ENCODE peak calls at places on chromosomes 7 and 10, in six cellular contexts. One of them, this sample, is unnamed.

GRCh38 chr10:87551324-87551723 is 46.6 kb downstream of the MINPP1 start:
- DNase-seq in RWPE2: no peak
- DNase-seq in CD8-positive, alpha-beta T cell: no peak
- DNase-seq in breast epithelium: no peak
- DNase-seq in AG04450: no peak
- DNase-seq in esophagus squamous epithelium: no peak
- DNase-seq in this sample: no peak

GRCh38 chr10:69316313-69317059 is 38.2 kb downstream of the HK1 start:
- DNase-seq in RWPE2: no peak
- DNase-seq in CD8-positive, alpha-beta T cell: no peak
- DNase-seq in breast epithelium: no peak
- DNase-seq in AG04450: no peak
- DNase-seq in esophagus squamous epithelium: no peak
- DNase-seq in this sample: no peak

GRCh38 chr10:18140149-18140956 is at the start of gene CACNB2:
- DNase-seq in RWPE2: peak; percentile 69
- DNase-seq in CD8-positive, alpha-beta T cell: no peak
- DNase-seq in breast epithelium: no peak
- DNase-seq in AG04450: no peak
- DNase-seq in esophagus squamous epithelium: no peak
- DNase-seq in this sample: no peak

GRCh38 chr7:122310119-122311021 is 5.8 kb upstream of the FEZF1 start:
- DNase-seq in RWPE2: no peak
- DNase-seq in CD8-positive, alpha-beta T cell: no peak
- DNase-seq in breast epithelium: no peak
- DNase-seq in AG04450: no peak
- DNase-seq in esophagus squamous epithelium: no peak
- DNase-seq in this sample: no peak

GRCh38 chr10:71233491-71233892 is 21.1 kb downstream of the UNC5B start:
- DNase-seq in RWPE2: no peak
- DNase-seq in CD8-positive, alpha-beta T cell: no peak
- DNase-seq in breast epithelium: no peak
- DNase-seq in AG04450: no peak
- DNase-seq in esophagus squamous epithelium: no peak
- DNase-seq in this sample: no peak

GRCh38 chr10:4370376-4370775 is 455.6 kb upstream of the AKR1E2 start:
- DNase-seq in RWPE2: no peak
- DNase-seq in CD8-positive, alpha-beta T cell: no peak
- DNase-seq in breast epithelium: no peak
- DNase-seq in AG04450: no peak
- DNase-seq in esophagus squamous epithelium: no peak
- DNase-seq in this sample: no peak

GRCh38 chr7:69903410-69903809 is 305.1 kb downstream of the AUTS2 start:
- DNase-seq in RWPE2: no peak
- DNase-seq in CD8-positive, alpha-beta T cell: no peak
- DNase-seq in breast epithelium: no peak
- DNase-seq in AG04450: no peak
- DNase-seq in esophagus squamous epithelium: no peak
- DNase-seq in this sample: no peak

GRCh38 chr7:20744913-20745587 is 41.6 kb downstream of the SP8 start:
- DNase-seq in RWPE2: no peak
- DNase-seq in CD8-positive, alpha-beta T cell: no peak
- DNase-seq in breast epithelium: no peak
- DNase-seq in AG04450: no peak
- DNase-seq in esophagus squamous epithelium: no peak
- DNase-seq in this sample: no peak

GRCh38 chr10:24355289-24355688 is 146.4 kb downstream of the KIAA1217 start:
- DNase-seq in RWPE2: no peak
- DNase-seq in CD8-positive, alpha-beta T cell: no peak
- DNase-seq in breast epithelium: no peak
- DNase-seq in AG04450: no peak
- DNase-seq in esophagus squamous epithelium: no peak
- DNase-seq in this sample: no peak

GRCh38 chr7:84372155-84372621 is 177.6 kb upstream of the SEMA3A start:
- DNase-seq in RWPE2: peak; percentile 48
- DNase-seq in CD8-positive, alpha-beta T cell: no peak
- DNase-seq in breast epithelium: no peak
- DNase-seq in AG04450: peak; percentile 83
- DNase-seq in esophagus squamous epithelium: no peak
- DNase-seq in this sample: no peak

GRCh38 chr10:43218206-43218950 is 48.5 kb downstream of the RASGEF1A start:
- DNase-seq in RWPE2: no peak
- DNase-seq in CD8-positive, alpha-beta T cell: no peak
- DNase-seq in breast epithelium: peak; percentile 85
- DNase-seq in AG04450: no peak
- DNase-seq in esophagus squamous epithelium: no peak
- DNase-seq in this sample: no peak

GRCh38 chr10:43192824-43193223 is 54.6 kb downstream of the CSGALNACT2 start:
- DNase-seq in RWPE2: no peak
- DNase-seq in CD8-positive, alpha-beta T cell: no peak
- DNase-seq in breast epithelium: no peak
- DNase-seq in AG04450: no peak
- DNase-seq in esophagus squamous epithelium: no peak
- DNase-seq in this sample: no peak

GRCh38 chr7:155277385-155277994 is 20.2 kb upstream of the INSIG1 start:
- DNase-seq in RWPE2: no peak
- DNase-seq in CD8-positive, alpha-beta T cell: no peak
- DNase-seq in breast epithelium: no peak
- DNase-seq in AG04450: no peak
- DNase-seq in esophagus squamous epithelium: no peak
- DNase-seq in this sample: no peak
- H3K9me3 ChIP-seq in RWPE2: no peaks in the 10 kb centered on the region
- H3K9me3 ChIP-seq in CD8-positive, alpha-beta T cell: no peaks in the 10 kb centered on the region
- H3K9me3 ChIP-seq in breast epithelium: no peaks in the 10 kb centered on the region
- H3K9me3 ChIP-seq in AG04450: no peaks in the 10 kb centered on the region
- H3K9me3 ChIP-seq in esophagus squamous epithelium: no peaks in the 10 kb centered on the region
- H3K9me3 ChIP-seq in this sample: no peaks in the 10 kb centered on the region

GRCh38 chr7:43666938-43667337 is 62.4 kb downstream of the COA1 start:
- DNase-seq in RWPE2: no peak
- DNase-seq in CD8-positive, alpha-beta T cell: no peak
- DNase-seq in breast epithelium: no peak
- DNase-seq in AG04450: no peak
- DNase-seq in esophagus squamous epithelium: no peak
- DNase-seq in this sample: no peak
- H3K9me3 ChIP-seq in RWPE2: peaks cover 5% of the 10 kb centered on the region
- H3K9me3 ChIP-seq in CD8-positive, alpha-beta T cell: no peaks in the 10 kb centered on the region
- H3K9me3 ChIP-seq in breast epithelium: no peaks in the 10 kb centered on the region
- H3K9me3 ChIP-seq in AG04450: no peaks in the 10 kb centered on the region
- H3K9me3 ChIP-seq in esophagus squamous epithelium: no peaks in the 10 kb centered on the region
- H3K9me3 ChIP-seq in this sample: no peaks in the 10 kb centered on the region

GRCh38 chr10:130300608-130301025 is 164.4 kb downstream of the GLRX3 start:
- DNase-seq in RWPE2: no peak
- DNase-seq in CD8-positive, alpha-beta T cell: peak; percentile 52
- DNase-seq in breast epithelium: no peak
- DNase-seq in AG04450: no peak
- DNase-seq in esophagus squamous epithelium: no peak
- DNase-seq in this sample: no peak
- H3K9me3 ChIP-seq in RWPE2: peaks cover 6% of the 10 kb centered on the region
- H3K9me3 ChIP-seq in CD8-positive, alpha-beta T cell: peaks cover 4% of the 10 kb centered on the region
- H3K9me3 ChIP-seq in breast epithelium: peaks cover 39% of the 10 kb centered on the region
- H3K9me3 ChIP-seq in AG04450: peaks cover 51% of the 10 kb centered on the region
- H3K9me3 ChIP-seq in esophagus squamous epithelium: peaks cover 70% of the 10 kb centered on the region
- H3K9me3 ChIP-seq in this sample: no peaks in the 10 kb centered on the region

DNA sequence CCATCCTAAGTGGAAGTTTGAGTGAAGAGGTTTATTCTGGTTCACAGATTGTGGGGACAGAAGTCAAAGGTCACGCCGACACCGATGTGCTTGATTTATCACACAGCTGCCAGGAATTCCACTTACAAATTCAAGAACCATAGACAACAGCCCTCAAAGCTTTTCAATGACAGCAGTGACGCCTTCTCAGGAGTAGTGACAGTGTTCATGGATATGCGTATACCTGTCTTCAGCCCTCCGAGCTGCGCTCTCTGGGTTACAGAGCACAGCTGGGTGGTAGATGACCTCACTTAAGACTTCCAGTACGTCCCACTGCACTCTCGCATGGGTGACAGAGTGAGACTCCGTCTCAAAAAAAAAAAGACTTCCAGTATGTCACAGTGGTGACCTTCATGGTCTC is 108.6 kb downstream of the TCERG1L start:
- DNase-seq in RWPE2: no peak
- DNase-seq in CD8-positive, alpha-beta T cell: no peak
- DNase-seq in breast epithelium: no peak
- DNase-seq in AG04450: no peak
- DNase-seq in esophagus squamous epithelium: no peak
- DNase-seq in this sample: no peak
- H3K9me3 ChIP-seq in RWPE2: no peaks in the 10 kb centered on the region
- H3K9me3 ChIP-seq in CD8-positive, alpha-beta T cell: no peaks in the 10 kb centered on the region
- H3K9me3 ChIP-seq in breast epithelium: no peaks in the 10 kb centered on the region
- H3K9me3 ChIP-seq in AG04450: peaks cover 87% of the 10 kb centered on the region
- H3K9me3 ChIP-seq in esophagus squamous epithelium: no peaks in the 10 kb centered on the region
- H3K9me3 ChIP-seq in this sample: no peaks in the 10 kb centered on the region

DNA sequence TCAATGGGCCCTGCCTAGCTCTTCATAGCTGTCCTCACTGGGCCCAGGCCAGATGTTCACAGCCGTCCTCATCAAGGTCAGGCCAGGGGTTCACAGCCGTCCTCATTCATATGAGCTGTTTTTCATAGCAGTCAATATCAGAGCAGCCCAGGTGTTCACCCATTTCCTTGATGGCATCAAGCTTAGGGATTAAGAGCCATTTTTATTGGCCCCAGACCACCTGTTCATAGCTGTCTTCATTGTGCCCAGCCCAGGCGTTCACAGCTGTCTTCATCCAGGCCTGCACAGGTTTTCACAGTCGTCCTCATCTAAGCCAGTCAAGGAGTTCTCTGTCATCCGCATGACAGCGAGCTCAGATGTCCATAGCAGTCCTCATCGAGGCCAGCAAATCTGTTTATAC is 9.4 kb downstream of the FRG2B start:
- DNase-seq in RWPE2: no peak
- DNase-seq in CD8-positive, alpha-beta T cell: no peak
- DNase-seq in breast epithelium: no peak
- DNase-seq in AG04450: no peak
- DNase-seq in esophagus squamous epithelium: no peak
- DNase-seq in this sample: no peak
- H3K9me3 ChIP-seq in RWPE2: no peaks in the 10 kb centered on the region
- H3K9me3 ChIP-seq in CD8-positive, alpha-beta T cell: no peaks in the 10 kb centered on the region
- H3K9me3 ChIP-seq in breast epithelium: no peaks in the 10 kb centered on the region
- H3K9me3 ChIP-seq in AG04450: peaks cover 56% of the 10 kb centered on the region
- H3K9me3 ChIP-seq in esophagus squamous epithelium: no peaks in the 10 kb centered on the region
- H3K9me3 ChIP-seq in this sample: no peaks in the 10 kb centered on the region

DNA sequence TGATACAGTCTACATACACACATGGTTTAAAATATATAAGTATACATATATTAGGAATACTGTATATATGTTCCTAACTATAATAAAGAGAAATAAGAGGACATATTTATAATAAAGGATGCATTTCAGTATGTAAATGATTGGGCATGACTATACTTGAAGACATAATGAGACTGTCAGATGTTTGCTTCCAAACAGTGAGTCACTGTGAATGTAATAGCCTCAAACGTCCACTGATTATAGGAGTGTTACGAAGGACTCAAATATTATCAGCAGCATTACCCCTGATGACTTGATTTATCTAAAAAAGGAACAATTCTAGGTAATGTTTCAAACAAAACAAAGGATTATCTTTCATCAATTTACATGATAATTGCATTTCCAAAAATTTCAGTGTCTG is 39.9 kb upstream of the NRBF2 start:
- DNase-seq in RWPE2: no peak
- DNase-seq in CD8-positive, alpha-beta T cell: no peak
- DNase-seq in breast epithelium: no peak
- DNase-seq in AG04450: no peak
- DNase-seq in esophagus squamous epithelium: no peak
- DNase-seq in this sample: no peak
- H3K9me3 ChIP-seq in RWPE2: no peaks in the 10 kb centered on the region
- H3K9me3 ChIP-seq in CD8-positive, alpha-beta T cell: no peaks in the 10 kb centered on the region
- H3K9me3 ChIP-seq in breast epithelium: no peaks in the 10 kb centered on the region
- H3K9me3 ChIP-seq in AG04450: no peaks in the 10 kb centered on the region
- H3K9me3 ChIP-seq in esophagus squamous epithelium: no peaks in the 10 kb centered on the region
- H3K9me3 ChIP-seq in this sample: no peaks in the 10 kb centered on the region

DNA sequence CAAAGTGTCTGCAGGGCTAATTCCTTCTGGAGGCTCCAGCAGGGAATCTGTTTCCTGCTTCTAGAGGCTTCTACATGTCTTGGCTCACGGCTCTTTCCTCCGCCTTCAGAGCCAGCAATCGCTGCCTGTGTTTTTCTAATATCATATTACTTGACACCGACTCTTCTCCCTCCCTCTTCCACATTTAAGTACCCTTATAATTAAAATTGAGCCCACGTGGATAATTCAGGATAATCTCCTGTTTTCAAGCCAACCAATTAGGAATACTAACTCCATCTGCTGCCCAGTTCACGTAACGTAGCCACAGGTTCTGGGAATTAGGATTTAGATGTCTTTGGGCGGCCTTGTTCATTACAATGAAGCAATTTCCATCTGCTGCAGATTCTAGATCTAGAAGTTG is 372.2 kb downstream of the DPP6 start:
- DNase-seq in RWPE2: no peak
- DNase-seq in CD8-positive, alpha-beta T cell: no peak
- DNase-seq in breast epithelium: no peak
- DNase-seq in AG04450: no peak
- DNase-seq in esophagus squamous epithelium: no peak
- DNase-seq in this sample: no peak
- H3K9me3 ChIP-seq in RWPE2: peaks cover 2% of the 10 kb centered on the region
- H3K9me3 ChIP-seq in CD8-positive, alpha-beta T cell: no peaks in the 10 kb centered on the region
- H3K9me3 ChIP-seq in breast epithelium: no peaks in the 10 kb centered on the region
- H3K9me3 ChIP-seq in AG04450: peaks cover 10% of the 10 kb centered on the region
- H3K9me3 ChIP-seq in esophagus squamous epithelium: no peaks in the 10 kb centered on the region
- H3K9me3 ChIP-seq in this sample: no peaks in the 10 kb centered on the region

DNA sequence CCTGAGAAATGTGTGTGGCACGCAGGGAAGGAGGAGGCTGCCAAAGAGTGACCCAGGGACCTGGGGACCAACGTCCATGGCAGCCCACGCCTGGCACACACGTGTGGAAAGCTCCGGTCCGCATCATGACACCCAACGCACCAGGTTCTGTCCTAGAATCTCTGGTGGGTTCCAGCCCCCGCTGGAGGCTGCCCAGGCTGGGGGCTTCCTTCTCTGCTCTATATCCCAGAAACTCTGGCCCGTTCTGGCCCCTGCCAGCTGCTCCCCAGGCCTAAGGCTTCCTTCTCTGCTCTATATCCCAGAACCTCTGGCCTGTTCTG is 261.8 kb downstream of the ELFN1 start:
- DNase-seq in RWPE2: no peak
- DNase-seq in CD8-positive, alpha-beta T cell: no peak
- DNase-seq in breast epithelium: no peak
- DNase-seq in AG04450: no peak
- DNase-seq in esophagus squamous epithelium: no peak
- DNase-seq in this sample: no peak
- H3K9me3 ChIP-seq in RWPE2: no peaks in the 10 kb centered on the region
- H3K9me3 ChIP-seq in CD8-positive, alpha-beta T cell: no peaks in the 10 kb centered on the region
- H3K9me3 ChIP-seq in breast epithelium: no peaks in the 10 kb centered on the region
- H3K9me3 ChIP-seq in AG04450: peaks cover 20% of the 10 kb centered on the region
- H3K9me3 ChIP-seq in esophagus squamous epithelium: no peaks in the 10 kb centered on the region
- H3K9me3 ChIP-seq in this sample: no peaks in the 10 kb centered on the region

GRCh38 chr7:157580324-157580723 is 243.5 kb downstream of the DNAJB6 start:
- DNase-seq in RWPE2: no peak
- DNase-seq in CD8-positive, alpha-beta T cell: no peak
- DNase-seq in breast epithelium: no peak
- DNase-seq in AG04450: no peak
- DNase-seq in esophagus squamous epithelium: no peak
- DNase-seq in this sample: no peak
- H3K9me3 ChIP-seq in RWPE2: no peaks in the 10 kb centered on the region
- H3K9me3 ChIP-seq in CD8-positive, alpha-beta T cell: no peaks in the 10 kb centered on the region
- H3K9me3 ChIP-seq in breast epithelium: no peaks in the 10 kb centered on the region
- H3K9me3 ChIP-seq in AG04450: peaks cover 69% of the 10 kb centered on the region
- H3K9me3 ChIP-seq in esophagus squamous epithelium: no peaks in the 10 kb centered on the region
- H3K9me3 ChIP-seq in this sample: no peaks in the 10 kb centered on the region

This sample was measured in T-helper 17 cell.